ENCODE peak calls at places on chromosomes 12 and 14, in six cellular contexts. I is activated T-helper 9 cell treated with anti-CD3 and anti-CD28 coated beads, Interleukin-2, amount 50 U/mL, for 16 hours; H is midbrain; R is T-helper 2 cell; S is effector memory CD4-positive, alpha-beta T cell; Q is ACHN. P is an unnamed sample.

GRCh38 chr14:44961151-44961729 is 507 bp downstream of the KLHL28 start:
- DNase-seq in I (peak; percentile 53), H (peak; percentile 57), R (peak; percentile 27), S (peak; percentile 52), Q (peak; percentile 72), P (peak; percentile 8)

GRCh38 chr14:31678421-31679249 is 117.4 kb downstream of the NUBPL start:
- DNase-seq in I (no peak), H (no peak), R (no peak), S (no peak), Q (no peak), P (no peak)

GRCh38 chr14:76136476-76137160 is 15.1 kb upstream of the GPATCH2L start:
- DNase-seq in I (no peak), H (no peak), R (no peak), S (no peak), Q (no peak), P (no peak)

GRCh38 chr12:55679691-55680090 is 28.0 kb downstream of the ITGA7 start:
- DNase-seq in I (no peak), H (no peak), R (no peak), S (no peak), Q (no peak), P (no peak)

GRCh38 chr12:62658910-62659309 is 192.3 kb downstream of the MON2 start:
- DNase-seq in I (no peak), H (no peak), R (no peak), S (no peak), Q (no peak), P (no peak)

GRCh38 chr14:56008160-56008559 is 110.1 kb upstream of the PELI2 start:
- DNase-seq in I (no peak), H (no peak), R (no peak), S (no peak), Q (no peak), P (no peak)

GRCh38 chr14:64943556-64943955 is 1.0 kb upstream of the GPX2 start:
- DNase-seq in I (no peak), H (no peak), R (no peak), S (no peak), Q (no peak), P (no peak)

GRCh38 chr12:74415633-74416032 is 122.0 kb upstream of the ATXN7L3B start:
- DNase-seq in I (no peak), H (no peak), R (no peak), S (no peak), Q (peak; percentile 59), P (no peak)

GRCh38 chr12:49092086-49092815 is 2.4 kb downstream of the DHH start:
- DNase-seq in I (peak; percentile 52), H (peak; percentile 47), R (no peak), S (peak; percentile 32), Q (peak; percentile 68), P (peak; percentile 21)

GRCh38 chr12:54159140-54159539 is 29.6 kb downstream of the SMUG1 start:
- DNase-seq in I (no peak), H (no peak), R (no peak), S (no peak), Q (no peak), P (no peak)

GRCh38 chr14:100708349-100709217 is 18.1 kb upstream of the DLK1 start:
- DNase-seq in I (no peak), H (no peak), R (no peak), S (no peak), Q (no peak), P (no peak)

GRCh38 chr12:100993916-100994315 is 199.3 kb downstream of the ANO4 start:
- DNase-seq in I (no peak), H (no peak), R (no peak), S (no peak), Q (peak; percentile 24), P (no peak)

GRCh38 chr12:124605150-124605549 is 37.7 kb upstream of the NCOR2 start:
- DNase-seq in I (no peak), H (no peak), R (no peak), S (no peak), Q (no peak), P (no peak)

GRCh38 chr14:94001501-94002396 is 4.6 kb downstream of the CCDC197 start:
- DNase-seq in I (peak; percentile 54), H (peak; percentile 82), R (peak; percentile 23), S (peak; percentile 50), Q (peak; percentile 75), P (peak; percentile 30)

GRCh38 chr12:96986883-96987523 is 79.9 kb downstream of the NEDD1 start:
- DNase-seq in I (no peak), H (peak; percentile 45), R (no peak), S (no peak), Q (peak; percentile 62), P (no peak)

GRCh38 chr12:125968413-125968812 is 903.2 kb downstream of the AACS start:
- DNase-seq in I (no peak), H (no peak), R (no peak), S (no peak), Q (no peak), P (no peak)

GRCh38 chr12:79690606-79691298 is at the start of gene PAWR:
- DNase-seq in I (peak; percentile 1), H (peak; percentile 24), R (peak; percentile 12), S (no peak), Q (peak; percentile 91), P (no peak)

GRCh38 chr12:104790296-104791125 is 167.6 kb downstream of the SLC41A2 start:
- DNase-seq in I (peak; percentile 28), H (no peak), R (peak; percentile 19), S (peak; percentile 17), Q (peak; percentile 45), P (peak; percentile 10)

GRCh38 chr12:80269953-80270552 is 170.7 kb downstream of the OTOGL start:
- DNase-seq in I (no peak), H (peak; percentile 39), R (no peak), S (no peak), Q (peak; percentile 78), P (no peak)

GRCh38 chr14:99995700-99996356 is 69.4 kb upstream of the EVL start:
- DNase-seq in I (peak; percentile 35), H (peak; percentile 58), R (no peak), S (peak; percentile 34), Q (peak; percentile 68), P (peak; percentile 29)

GRCh38 chr14:77154421-77154820 is 12.8 kb upstream of the ZDHHC22 start:
- DNase-seq in I (no peak), H (no peak), R (no peak), S (no peak), Q (no peak), P (no peak)

GRCh38 chr14:71621276-71621675 is 311.0 kb upstream of the RGS6 start:
- DNase-seq in I (no peak), H (no peak), R (no peak), S (no peak), Q (no peak), P (no peak)

GRCh38 chr14:53929871-53930685 is 26.5 kb downstream of the BMP4 start:
- DNase-seq in I (no peak), H (no peak), R (no peak), S (no peak), Q (peak; percentile 16), P (no peak)

GRCh38 chr14:67426983-67427601 is 15.1 kb upstream of the PLEK2 start:
- DNase-seq in I (peak; percentile 54), H (peak; percentile 80), R (peak; percentile 31), S (peak; percentile 57), Q (peak; percentile 75), P (peak; percentile 49)

P was measured in activated CD4-positive, CD25-positive, alpha-beta regulatory T cell.